ENCODE peak calls at places on chromosomes 2 and 18, in nine cellular contexts. O, G, U, V, F, X, B, L and I are unnamed samples.

GRCh38 chr2:228658998-228659397 is 477.5 kb upstream of the SPHKAP start:
- DNase-seq in B (no peak), G (peak; percentile 71), L (no peak), X (peak; percentile 95), F (no peak), V (no peak), O (no peak), U (no peak), I (no peak)

GRCh38 chr2:162243305-162243693 is at the start of gene FAP:
- DNase-seq in X (no peak), G (peak; percentile 40), U (no peak), V (no peak), B (no peak), L (no peak), F (no peak), O (no peak), I (peak; percentile 32)

GRCh38 chr18:77749189-77749588 is 499.5 kb downstream of the GALR1 start:
- DNase-seq in B (no peak), F (peak; percentile 74), X (peak; percentile 11), V (peak; percentile 61), L (no peak), O (no peak), U (no peak), G (no peak), I (no peak)

GRCh38 chr2:79437416-79438281 is 75.2 kb upstream of the CTNNA2 start:
- DNase-seq in G (peak; percentile 61), L (no peak), F (no peak), V (peak; percentile 8), O (no peak), X (peak; percentile 6), B (no peak), U (no peak), I (no peak)

GRCh38 chr2:16048466-16048865 is 108.1 kb downstream of the MYCN start:
- DNase-seq in U (no peak), L (no peak), V (no peak), B (no peak), O (no peak), X (no peak), G (no peak), F (no peak), I (no peak)

GRCh38 chr2:44940612-44941464 is 664 bp upstream of the SIX3 start:
- DNase-seq in U (no peak), G (no peak), B (no peak), F (no peak), V (no peak), O (no peak), L (no peak), X (no peak), I (no peak)

GRCh38 chr2:33380001-33380609 is 96.3 kb upstream of the RASGRP3 start:
- DNase-seq in O (no peak), U (no peak), X (peak; percentile 62), L (no peak), G (no peak), F (no peak), V (no peak), B (no peak), I (no peak)

GRCh38 chr2:18987021-18987420 is 371.4 kb downstream of the OSR1 start:
- DNase-seq in U (no peak), L (no peak), X (no peak), B (no peak), G (no peak), O (no peak), V (no peak), F (no peak), I (no peak)

GRCh38 chr2:238239552-238239871 is 326 bp downstream of the HES6 start:
- DNase-seq in F (no peak), X (no peak), V (no peak), G (no peak), U (no peak), L (no peak), B (no peak), O (no peak), I (no peak)

GRCh38 chr2:239506101-239506808 is 105.4 kb upstream of the HDAC4 start:
- DNase-seq in G (no peak), U (no peak), O (no peak), X (no peak), F (peak; percentile 81), L (no peak), V (no peak), B (peak; percentile 53), I (no peak)